ENCODE peak calls at places on chromosomes 13 and 19, in seven cellular contexts. H is GM12878, W is K562, L is SK-N-SH, U is H1, V is HCT116, N is HepG2. T is an unnamed sample.

GRCh38 chr13:109700176-109700575 is 86.2 kb downstream of the IRS2 start:
- DNase-seq in U (no peak), N (no peak), L (peak; percentile 87), H (no peak), W (peak; percentile 75), V (no peak), T (no peak)

GRCh38 chr13:50228527-50228926 is 213.3 kb downstream of the KCNRG start:
- DNase-seq in L (no peak), V (no peak), W (no peak), N (no peak), U (no peak), H (no peak), T (no peak)

GRCh38 chr19:32719611-32720059 is at the start of gene TDRD12:
- DNase-seq in U (peak; percentile 15), W (no peak), V (no peak), L (peak; percentile 42), H (no peak), N (no peak), T (no peak)

GRCh38 chr13:59666504-59666903 is 497.2 kb downstream of the DIAPH3 start:
- DNase-seq in U (no peak), L (no peak), N (no peak), W (no peak), V (no peak), H (no peak), T (no peak)

GRCh38 chr13:114015111-114015551 is 41.3 kb upstream of the C13orf46 start:
- DNase-seq in W (no peak), L (no peak), U (no peak), N (no peak), V (no peak), H (no peak), T (no peak)

GRCh38 chr19:47699360-47699917 is 13.8 kb upstream of the EHD2 start:
- DNase-seq in L (peak; percentile 95), W (peak; percentile 82), H (no peak), U (no peak), V (no peak), N (peak; percentile 28), T (peak; percentile 33)

GRCh38 chr19:52638601-52639000 is 446 bp upstream of the ZNF83 start:
- DNase-seq in V (no peak), L (peak; percentile 53), W (peak; percentile 23), H (no peak), U (no peak), N (no peak), T (peak; percentile 8)

GRCh38 chr19:35262101-35262761 is 6.5 kb upstream of the USF2 start:
- DNase-seq in U (no peak), L (no peak), H (no peak), N (no peak), W (no peak), V (no peak), T (no peak)

GRCh38 chr13:58455094-58455493 is 823.5 kb downstream of the PCDH17 start:
- DNase-seq in U (no peak), N (no peak), W (no peak), L (no peak), V (no peak), H (no peak), T (no peak)

GRCh38 chr13:72716776-72717175 is 10.7 kb downstream of the MZT1 start:
- DNase-seq in N (no peak), H (no peak), W (no peak), L (no peak), U (no peak), V (no peak), T (no peak)

GRCh38 chr13:114219406-114219805 is 15.3 kb upstream of the CDC16 start:
- DNase-seq in H (no peak), N (no peak), V (no peak), U (no peak), W (no peak), L (no peak), T (no peak)

GRCh38 chr19:30666301-30666803 is 294.2 kb downstream of the ZNF536 start:
- DNase-seq in N (peak; percentile 19), U (no peak), V (no peak), H (no peak), L (peak; percentile 78), W (peak; percentile 51), T (peak; percentile 39)

GRCh38 chr19:44848036-44848804 is 2.1 kb downstream of the NECTIN2 start:
- DNase-seq in L (peak; percentile 41), W (no peak), U (no peak), N (no peak), H (no peak), V (no peak), T (no peak)

GRCh38 chr19:37931941-37932655 is 25.1 kb downstream of the SIPA1L3 start:
- DNase-seq in N (peak; percentile 84), H (no peak), W (no peak), L (no peak), U (peak; percentile 70), V (peak; percentile 65), T (peak; percentile 60)

GRCh38 chr13:53513199-53513598 is 484.6 kb downstream of the OLFM4 start:
- DNase-seq in V (no peak), N (no peak), H (no peak), L (no peak), U (no peak), W (no peak), T (no peak)

GRCh38 chr13:32232263-32232662 is 82.9 kb downstream of the ZAR1L start:
- DNase-seq in N (no peak), U (no peak), W (no peak), L (no peak), H (no peak), V (no peak), T (no peak)

GRCh38 chr13:32229443-32229842 is 85.7 kb downstream of the ZAR1L start:
- DNase-seq in U (no peak), N (no peak), W (no peak), V (no peak), L (no peak), H (no peak), T (no peak)

GRCh38 chr13:32224916-32225315 is 90.2 kb downstream of the ZAR1L start:
- DNase-seq in H (no peak), N (no peak), W (no peak), L (no peak), V (no peak), U (no peak), T (no peak)

GRCh38 chr13:32225494-32225931 is 89.7 kb downstream of the ZAR1L start:
- DNase-seq in V (no peak), N (no peak), H (no peak), W (no peak), L (no peak), U (no peak), T (no peak)

DNA sequence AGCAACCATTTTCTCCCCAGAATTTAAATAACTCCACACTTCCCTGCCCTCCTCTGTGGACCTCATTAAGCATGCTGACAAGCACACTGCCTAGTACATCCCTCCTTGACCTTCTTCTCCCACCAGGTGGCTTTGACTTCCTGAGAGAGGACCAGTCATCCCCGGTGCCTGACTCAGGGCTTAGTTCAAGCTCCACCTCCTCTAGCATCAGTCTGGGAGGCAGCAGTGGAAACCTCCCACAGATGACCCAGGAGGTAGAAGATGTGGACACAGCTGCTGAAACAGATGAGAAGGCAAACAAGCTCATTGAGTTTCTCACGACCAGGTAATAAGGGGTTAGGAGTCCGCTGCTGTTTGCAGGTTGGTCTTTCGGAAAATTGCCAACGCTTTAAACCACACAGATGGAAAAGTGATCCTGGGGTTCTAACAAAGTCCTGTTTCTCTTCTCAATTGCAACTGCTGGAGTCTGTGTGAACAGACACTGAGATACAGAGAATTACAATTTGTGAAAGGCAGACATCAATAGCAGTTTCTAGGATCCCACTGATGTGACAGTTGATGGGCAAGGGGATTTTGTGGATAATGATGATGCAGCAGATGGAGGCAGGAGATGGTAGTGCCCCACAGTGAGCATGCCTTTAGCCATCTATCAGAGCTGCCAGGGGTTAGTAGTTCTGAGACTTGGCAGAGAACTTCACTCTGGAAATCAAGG is 86.7 kb downstream of the ZAR1L start:
- DNase-seq in N (no peak), V (peak; percentile 18), W (no peak), L (no peak), H (no peak), U (no peak), T (no peak)
- TF ChIP-seq JUND in N (no peak), V (no peak), W (no peak), L (no peak), H (no peak), U (no peak), T (no peak)

GRCh38 chr19:3467437-3468198 is 12.7 kb downstream of the SMIM24 start:
- DNase-seq in U (no peak), N (no peak), H (no peak), V (no peak), W (no peak), L (no peak), T (no peak)
- TF ChIP-seq JUND in U (no peak), N (no peak), H (no peak), V (no peak), W (no peak), L (no peak), T (no peak)

DNA sequence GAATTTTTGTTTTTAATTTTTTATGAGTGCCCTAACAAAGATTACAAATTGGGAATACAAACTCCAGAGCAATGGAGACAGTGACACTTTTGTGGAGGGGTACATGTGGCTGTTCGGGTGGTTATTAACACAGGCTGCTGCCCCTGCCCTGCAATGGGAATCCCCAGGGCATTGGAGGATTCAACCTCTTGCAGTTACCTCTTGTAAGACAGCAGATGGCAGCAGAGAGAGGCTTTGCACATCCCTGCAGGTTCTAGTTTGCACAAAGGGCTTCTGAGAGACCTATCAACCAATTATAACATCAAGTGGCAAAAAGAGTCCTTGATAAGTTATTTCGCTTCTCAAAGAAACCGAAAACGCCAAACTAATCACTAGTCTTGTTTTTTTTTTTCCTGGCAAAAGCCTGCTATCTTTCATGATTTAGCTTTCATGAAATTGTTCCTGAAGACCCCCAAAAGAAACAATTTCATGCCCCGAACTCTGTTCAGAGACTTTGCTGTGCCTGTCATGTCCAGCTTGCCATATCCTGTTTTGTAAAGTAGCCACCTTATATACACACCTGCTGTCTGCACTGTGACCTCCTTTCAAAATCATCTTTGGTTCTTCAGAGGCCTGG is 10.4 kb downstream of the GJB2 start:
- DNase-seq in L (peak; percentile 84), N (peak; percentile 63), U (no peak), V (peak; percentile 57), H (peak; percentile 35), W (peak; percentile 64), T (peak; percentile 70)
- TF ChIP-seq JUND in L (no peak), N (no peak), U (no peak), V (no peak), H (no peak), W (no peak), T (no peak)

DNA sequence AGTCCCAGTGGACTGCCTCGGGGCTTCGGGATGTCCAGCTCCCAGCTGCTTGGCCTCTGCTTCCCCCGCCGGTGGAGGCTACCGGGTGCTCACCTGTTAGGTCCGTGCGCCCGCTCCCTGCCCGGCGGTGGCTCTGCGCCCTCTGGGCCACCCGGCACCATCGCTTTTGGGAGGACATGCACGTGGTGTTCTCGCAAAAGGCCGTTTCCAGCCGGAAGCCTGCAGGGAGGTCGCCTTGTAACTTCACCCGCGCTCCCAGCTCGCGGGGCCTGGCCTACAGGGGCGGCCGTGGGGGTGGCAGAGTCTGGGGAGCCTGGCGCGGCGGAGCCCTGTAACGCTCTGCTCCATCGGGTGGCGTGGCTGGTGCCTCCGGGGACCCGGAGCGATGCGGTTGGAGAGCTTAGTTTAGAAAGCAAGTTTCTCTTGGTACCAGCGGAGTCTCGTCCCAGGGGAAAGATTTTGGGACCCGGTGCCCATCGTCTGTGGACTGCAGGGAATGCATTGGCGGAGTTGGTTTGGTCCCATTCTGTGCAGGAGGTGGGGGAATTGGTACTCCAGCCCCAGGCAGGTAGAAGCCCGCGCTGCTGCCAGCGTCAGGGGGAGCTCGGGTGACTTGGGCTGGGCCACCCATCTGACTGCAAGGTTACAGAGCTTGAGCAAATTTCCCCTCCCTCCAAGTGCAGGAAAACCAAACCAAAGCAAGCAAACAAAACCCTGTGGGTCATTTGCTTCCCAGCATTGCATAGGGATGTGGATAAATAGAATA is 673 bp downstream of the SPATA13 start:
- DNase-seq in L (peak; percentile 65), W (peak; percentile 6), N (peak; percentile 55), V (no peak), U (no peak), H (no peak), T (peak; percentile 32)
- TF ChIP-seq JUND in L (no peak), W (no peak), N (no peak), V (no peak), U (no peak), H (no peak), T (no peak)

GRCh38 chr13:37914781-37915391 is 45.3 kb upstream of the TRPC4 start:
- DNase-seq in W (no peak), V (no peak), N (no peak), H (no peak), U (no peak), L (no peak), T (no peak)
- TF ChIP-seq JUND in W (no peak), V (no peak), N (no peak), H (no peak), U (peak; percentile 67), L (no peak), T (no peak)